ENCODE peak calls at places on chromosomes 13 and 19, in four cellular contexts. P is colonic mucosa, W is Panc1, E is cardiac muscle cell. F is an unnamed sample.

GRCh38 chr13:99354371-99354951 is 47.3 kb upstream of the GPR183 start:
- DNase-seq in E (no peak), W (no peak), P (no peak), F (no peak)

GRCh38 chr13:51778407-51778806 is 25.6 kb downstream of the DHRS12 start:
- DNase-seq in W (no peak), P (no peak), E (no peak), F (no peak)

GRCh38 chr13:55244991-55245644 is 1895.6 kb upstream of the PRR20A start:
- DNase-seq in W (no peak), E (no peak), P (no peak), F (peak; percentile 82)

GRCh38 chr13:48303331-48304131 is at the start of gene RB1:
- DNase-seq in P (peak; percentile 92), E (peak; percentile 96), W (no peak), F (peak; percentile 27)

GRCh38 chr13:101417043-101417406 is 717 bp upstream of the NALCN start:
- DNase-seq in W (no peak), E (peak; percentile 65), P (no peak), F (no peak)

GRCh38 chr13:51666316-51666715 is 82.1 kb downstream of the WDFY2 start:
- DNase-seq in E (no peak), P (no peak), W (no peak), F (no peak)

GRCh38 chr13:103036268-103036667 is 29.9 kb downstream of the SLC10A2 start:
- DNase-seq in E (no peak), W (no peak), P (no peak), F (no peak)

GRCh38 chr19:42594617-42595489 is at the start of gene CEACAM8:
- DNase-seq in P (no peak), W (no peak), E (no peak), F (no peak)

GRCh38 chr13:101490400-101491015 is 38.0 kb downstream of the ITGBL1 start:
- DNase-seq in W (no peak), P (no peak), E (no peak), F (no peak)

GRCh38 chr19:48400018-48400742 is 6.7 kb downstream of the GRIN2D start:
- DNase-seq in W (no peak), P (peak; percentile 67), E (peak; percentile 75), F (no peak)

GRCh38 chr13:76009491-76009890 is 373.4 kb downstream of the LMO7 start:
- DNase-seq in W (no peak), P (no peak), E (no peak), F (no peak)

GRCh38 chr13:113390874-113391497 is 27.1 kb upstream of the GRTP1 start:
- DNase-seq in E (no peak), P (no peak), W (no peak), F (no peak)

GRCh38 chr13:102902789-102903347 is 57.0 kb downstream of the ERCC5 start:
- DNase-seq in W (no peak), P (no peak), E (no peak), F (peak; percentile 18)

GRCh38 chr19:46605356-46605821 is 4.3 kb downstream of the CALM3 start:
- DNase-seq in E (no peak), P (no peak), W (no peak), F (no peak)

GRCh38 chr19:46603195-46603637 is 2.1 kb downstream of the CALM3 start:
- DNase-seq in W (no peak), E (no peak), P (peak; percentile 85), F (no peak)

GRCh38 chr19:46604781-46605355 is 3.7 kb downstream of the CALM3 start:
- DNase-seq in P (no peak), E (no peak), W (no peak), F (no peak)

GRCh38 chr19:46602392-46603194 is 1.5 kb downstream of the CALM3 start:
- DNase-seq in W (no peak), E (peak; percentile 33), P (no peak), F (no peak)

GRCh38 chr19:46603752-46604241 is 2.7 kb downstream of the CALM3 start:
- DNase-seq in E (no peak), W (no peak), P (no peak), F (no peak)
- H3K4me3 ChIP-seq in E (peak overlapping the region; percentile 64), W (no peak overlapping the region), P (no peak overlapping the region), F (no peak overlapping the region)

GRCh38 chr13:50587122-50587521 is 256.4 kb downstream of the DLEU7 start:
- DNase-seq in P (no peak), W (no peak), E (no peak), F (no peak)

GRCh38 chr13:50589651-50590054 is 253.8 kb downstream of the DLEU7 start:
- DNase-seq in E (peak; percentile 79), W (no peak), P (no peak), F (no peak)

GRCh38 chr13:50587839-50588373 is 255.6 kb downstream of the DLEU7 start:
- DNase-seq in W (no peak), E (peak; percentile 22), P (no peak), F (no peak)

GRCh38 chr13:50589139-50589538 is 254.4 kb downstream of the DLEU7 start:
- DNase-seq in W (no peak), E (peak; percentile 72), P (no peak), F (no peak)

GRCh38 chr13:50588736-50589135 is 254.8 kb downstream of the DLEU7 start:
- DNase-seq in E (no peak), W (no peak), P (no peak), F (no peak)
- H3K4me1 ChIP-seq in E (no peaks in the 10 kb centered on the region), W (peaks cover 7% of the 10 kb centered on the region), P (no peaks in the 10 kb centered on the region), F (no peaks in the 10 kb centered on the region)

GRCh38 chr19:34171539-34171876 is 796 bp upstream of the LSM14A start:
- DNase-seq in E (peak; percentile 51), W (no peak), P (no peak), F (no peak)
- H3K4me3 ChIP-seq in E (peak overlapping the region; percentile 100), W (peak overlapping the region; percentile 94), P (peak overlapping the region; percentile 92), F (peak overlapping the region; percentile 55)

DNA sequence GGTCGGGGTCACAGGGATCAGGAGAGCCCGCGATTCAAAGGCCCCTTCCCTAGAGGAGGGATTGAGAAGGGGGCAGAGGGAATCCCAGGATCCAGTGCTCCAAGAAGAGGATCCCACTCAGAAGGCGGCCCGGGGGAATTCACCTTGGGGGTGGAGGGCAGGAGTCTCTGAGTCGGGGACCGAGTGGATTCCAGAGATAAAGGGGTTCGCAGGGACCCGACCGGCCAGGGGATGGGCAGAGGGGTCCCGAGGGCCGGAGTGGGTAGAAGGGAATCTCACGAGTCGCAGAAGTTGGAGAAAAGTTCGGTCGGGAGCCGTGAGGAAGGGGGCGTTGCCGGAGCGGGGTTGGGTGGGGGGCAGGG is 261 bp downstream of the PRKD2 start:
- DNase-seq in W (no peak), P (no peak), E (no peak), F (no peak)
- H3K4me1 ChIP-seq in W (peaks cover 5% of the 10 kb centered on the region), P (peaks cover 10% of the 10 kb centered on the region), E (peaks cover 12% of the 10 kb centered on the region), F (peaks cover 1% of the 10 kb centered on the region)

GRCh38 chr19:18612772-18613588 is at the start of gene TMEM59L:
- DNase-seq in W (no peak), E (no peak), P (no peak), F (no peak)
- H3K4me3 ChIP-seq in W (peak within 1 kb of the TSS; percentile 40), E (peak within 1 kb of the TSS; percentile 45), P (peak within 1 kb of the TSS; percentile 25), F (peak within 1 kb of the TSS; percentile 77)

DNA sequence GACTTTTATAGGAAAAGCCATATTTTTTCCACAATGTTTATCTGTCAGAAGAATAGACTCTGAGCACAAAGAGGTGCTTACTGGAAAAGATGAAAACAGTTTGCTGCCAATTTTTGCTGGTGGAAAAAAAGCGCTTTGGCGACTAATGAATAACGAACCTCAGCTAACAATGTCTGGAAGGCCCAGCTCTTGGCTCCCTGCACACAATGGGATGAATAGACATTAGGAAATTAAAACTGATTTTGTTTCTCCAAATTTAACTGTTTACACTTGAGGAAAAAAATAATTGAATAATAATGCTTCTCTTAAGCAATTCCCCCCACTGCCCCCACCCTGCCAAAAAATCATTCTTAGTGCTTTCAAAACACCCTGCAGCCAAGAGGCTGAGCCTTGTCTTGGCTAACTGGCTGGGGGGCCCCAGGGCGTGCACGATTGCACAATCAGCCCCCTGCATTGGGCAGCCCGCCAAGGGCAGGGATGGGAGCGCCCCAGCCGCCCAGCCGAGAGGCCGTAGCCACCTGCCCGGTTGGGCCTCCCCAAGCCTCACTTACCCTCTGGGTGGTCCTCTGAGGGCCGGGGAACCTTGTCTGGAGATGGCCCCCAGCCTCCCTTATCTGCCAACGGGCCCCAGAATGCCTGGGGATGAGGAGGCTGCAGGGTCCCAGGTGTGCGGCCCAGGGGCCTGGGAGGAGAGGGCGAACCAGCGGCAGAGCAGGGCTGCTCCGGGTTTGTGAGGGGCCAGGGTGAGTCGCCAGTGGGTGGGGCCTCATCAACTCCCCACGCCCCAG is 16.8 kb downstream of the CEBPG start:
- DNase-seq in E (peak; percentile 71), W (no peak), P (peak; percentile 70), F (no peak)
- H3K4me1 ChIP-seq in E (no peaks in the 10 kb centered on the region), W (peaks cover 38% of the 10 kb centered on the region), P (peaks cover 28% of the 10 kb centered on the region), F (peaks cover 2% of the 10 kb centered on the region)

GRCh38 chr19:1153891-1154730 is 20.0 kb downstream of the SBNO2 start:
- DNase-seq in P (no peak), E (no peak), W (no peak), F (no peak)
- H3K4me3 ChIP-seq in P (no peak overlapping the region), E (no peak overlapping the region), W (no peak overlapping the region), F (no peak overlapping the region)